ENCODE peak calls at places on chromosomes 1 and 21, in seven cellular contexts. One of them, this sample, is unnamed.

GRCh38 chr1:212551929-212552328 is 56.6 kb upstream of the ATF3 start:
- DNase-seq in NCI-H2081: no peak
- DNase-seq in T-helper 1 cell: no peak
- DNase-seq in endothelial cell: no peak
- DNase-seq in NCI-H460: no peak
- DNase-seq in GM04503: no peak
- DNase-seq in HTR-8/SVneo: no peak
- DNase-seq in this sample: no peak

GRCh38 chr1:182430263-182431068 is 19.5 kb upstream of the RGSL1 start:
- DNase-seq in NCI-H2081: no peak
- DNase-seq in T-helper 1 cell: no peak
- DNase-seq in endothelial cell: no peak
- DNase-seq in NCI-H460: no peak
- DNase-seq in GM04503: no peak
- DNase-seq in HTR-8/SVneo: peak; percentile 13
- DNase-seq in this sample: peak; percentile 30

GRCh38 chr1:207335695-207336363 is 14.4 kb downstream of the CD55 start:
- DNase-seq in NCI-H2081: no peak
- DNase-seq in T-helper 1 cell: no peak
- DNase-seq in endothelial cell: no peak
- DNase-seq in NCI-H460: no peak
- DNase-seq in GM04503: no peak
- DNase-seq in HTR-8/SVneo: no peak
- DNase-seq in this sample: no peak

GRCh38 chr1:158836038-158836437 is 4.9 kb downstream of the MNDA start:
- DNase-seq in NCI-H2081: no peak
- DNase-seq in T-helper 1 cell: no peak
- DNase-seq in endothelial cell: no peak
- DNase-seq in NCI-H460: no peak
- DNase-seq in GM04503: no peak
- DNase-seq in HTR-8/SVneo: no peak
- DNase-seq in this sample: no peak

GRCh38 chr1:115564201-115564600 is 77.6 kb upstream of the VANGL1 start:
- DNase-seq in NCI-H2081: no peak
- DNase-seq in T-helper 1 cell: no peak
- DNase-seq in endothelial cell: no peak
- DNase-seq in NCI-H460: no peak
- DNase-seq in GM04503: no peak
- DNase-seq in HTR-8/SVneo: no peak
- DNase-seq in this sample: no peak

GRCh38 chr1:208043690-208044089 is 132.8 kb upstream of the CD34 start:
- DNase-seq in NCI-H2081: peak; percentile 67
- DNase-seq in T-helper 1 cell: no peak
- DNase-seq in endothelial cell: no peak
- DNase-seq in NCI-H460: no peak
- DNase-seq in GM04503: no peak
- DNase-seq in HTR-8/SVneo: no peak
- DNase-seq in this sample: no peak

GRCh38 chr1:4207183-4207582 is 307.1 kb upstream of the C1orf174 start:
- DNase-seq in NCI-H2081: no peak
- DNase-seq in T-helper 1 cell: no peak
- DNase-seq in endothelial cell: no peak
- DNase-seq in NCI-H460: no peak
- DNase-seq in GM04503: no peak
- DNase-seq in HTR-8/SVneo: no peak
- DNase-seq in this sample: no peak

GRCh38 chr21:26719750-26720149 is 125.5 kb downstream of the ADAMTS1 start:
- DNase-seq in NCI-H2081: peak; percentile 41
- DNase-seq in T-helper 1 cell: no peak
- DNase-seq in endothelial cell: no peak
- DNase-seq in NCI-H460: no peak
- DNase-seq in GM04503: no peak
- DNase-seq in HTR-8/SVneo: no peak
- DNase-seq in this sample: no peak

GRCh38 chr1:16628361-16629111 is 15.2 kb upstream of the NBPF1 start:
- DNase-seq in NCI-H2081: no peak
- DNase-seq in T-helper 1 cell: no peak
- DNase-seq in endothelial cell: no peak
- DNase-seq in NCI-H460: no peak
- DNase-seq in GM04503: no peak
- DNase-seq in HTR-8/SVneo: no peak
- DNase-seq in this sample: no peak

GRCh38 chr1:160070243-160071163 is 543 bp upstream of the KCNJ10 start:
- DNase-seq in NCI-H2081: peak; percentile 68
- DNase-seq in T-helper 1 cell: peak; percentile 62
- DNase-seq in endothelial cell: peak; percentile 76
- DNase-seq in NCI-H460: peak; percentile 15
- DNase-seq in GM04503: no peak
- DNase-seq in HTR-8/SVneo: peak; percentile 78
- DNase-seq in this sample: peak; percentile 38

GRCh38 chr21:37088196-37088595 is 15.1 kb downstream of the TTC3 start:
- DNase-seq in NCI-H2081: no peak
- DNase-seq in T-helper 1 cell: no peak
- DNase-seq in endothelial cell: no peak
- DNase-seq in NCI-H460: no peak
- DNase-seq in GM04503: no peak
- DNase-seq in HTR-8/SVneo: no peak
- DNase-seq in this sample: no peak

GRCh38 chr1:85445906-85446305 is 19.1 kb downstream of the DDAH1 start:
- DNase-seq in NCI-H2081: no peak
- DNase-seq in T-helper 1 cell: no peak
- DNase-seq in endothelial cell: no peak
- DNase-seq in NCI-H460: no peak
- DNase-seq in GM04503: no peak
- DNase-seq in HTR-8/SVneo: no peak
- DNase-seq in this sample: no peak

GRCh38 chr1:67711150-67711849 is 26.3 kb downstream of the GADD45A start:
- DNase-seq in NCI-H2081: peak; percentile 72
- DNase-seq in T-helper 1 cell: no peak
- DNase-seq in endothelial cell: no peak
- DNase-seq in NCI-H460: no peak
- DNase-seq in GM04503: no peak
- DNase-seq in HTR-8/SVneo: no peak
- DNase-seq in this sample: no peak

GRCh38 chr1:67850151-67850551 is 16.9 kb upstream of the GNG12 start:
- DNase-seq in NCI-H2081: peak; percentile 56
- DNase-seq in T-helper 1 cell: no peak
- DNase-seq in endothelial cell: no peak
- DNase-seq in NCI-H460: peak; percentile 41
- DNase-seq in GM04503: no peak
- DNase-seq in HTR-8/SVneo: no peak
- DNase-seq in this sample: no peak

GRCh38 chr1:25904942-25905679 is 1.1 kb downstream of the STMN1 start:
- DNase-seq in NCI-H2081: peak; percentile 94
- DNase-seq in T-helper 1 cell: peak; percentile 83
- DNase-seq in endothelial cell: peak; percentile 99
- DNase-seq in NCI-H460: peak; percentile 66
- DNase-seq in GM04503: peak; percentile 34
- DNase-seq in HTR-8/SVneo: peak; percentile 90
- DNase-seq in this sample: peak; percentile 71

GRCh38 chr1:101781437-101781836 is 215.3 kb downstream of the OLFM3 start:
- DNase-seq in NCI-H2081: peak; percentile 82
- DNase-seq in T-helper 1 cell: no peak
- DNase-seq in endothelial cell: no peak
- DNase-seq in NCI-H460: no peak
- DNase-seq in GM04503: no peak
- DNase-seq in HTR-8/SVneo: no peak
- DNase-seq in this sample: no peak

This sample was measured in effector memory CD8-positive, alpha-beta T cell.